ENCODE peak calls at places on chromosome 1, in ten cellular contexts. V is sigmoid colon, X is adrenal gland, O is heart left ventricle, Y is spleen, I is IMR-90, R is uterus, F is ovary, E is body of pancreas, S is suprapubic skin. D is an unnamed sample.
A peak's percentile ranks its signal among the peaks of the same experiment; 100 is the strongest.

GRCh38 chr1:185861630-185862029 is 127.4 kb downstream of the HMCN1 start:
- DNase-seq in V (no peak), X (no peak), O (no peak), Y (no peak), I (peak; percentile 59), R (no peak), F (no peak), E (no peak), S (no peak), D (no peak)

GRCh38 chr1:159066108-159066507 is 10.5 kb downstream of the AIM2 start:
- DNase-seq in V (no peak), X (no peak), O (no peak), Y (no peak), I (no peak), R (no peak), F (no peak), E (no peak), S (no peak), D (no peak)

GRCh38 chr1:51926171-51926812 is 47.8 kb upstream of the NRDC start:
- DNase-seq in V (no peak), X (no peak), O (no peak), Y (no peak), I (peak; percentile 59), R (no peak), F (no peak), E (no peak), S (no peak), D (no peak)

GRCh38 chr1:236122176-236122575 is 20.2 kb upstream of the GPR137B start:
- DNase-seq in V (no peak), X (no peak), O (no peak), Y (no peak), I (no peak), R (no peak), F (no peak), E (no peak), S (no peak), D (no peak)

GRCh38 chr1:27137022-27137542 is 17.8 kb downstream of the SLC9A1 start:
- DNase-seq in V (peak; percentile 76), X (peak; percentile 46), O (peak; percentile 68), Y (peak; percentile 96), I (no peak), R (no peak), F (no peak), E (no peak), S (no peak), D (peak; percentile 92)

GRCh38 chr1:248695451-248696132 is 7.0 kb downstream of the OR14I1 start:
- DNase-seq in V (no peak), X (no peak), O (no peak), Y (no peak), I (peak; percentile 5), R (no peak), F (no peak), E (no peak), S (no peak), D (no peak)

GRCh38 chr1:170663441-170664282 is at the start of gene PRRX1:
- DNase-seq in V (no peak), X (no peak), O (no peak), Y (no peak), I (peak; percentile 46), R (peak; percentile 70), F (peak; percentile 69), E (no peak), S (no peak), D (no peak)

GRCh38 chr1:24619376-24619775 is 23.7 kb upstream of the SRRM1 start:
- DNase-seq in V (no peak), X (no peak), O (no peak), Y (no peak), I (no peak), R (no peak), F (no peak), E (no peak), S (no peak), D (no peak)

GRCh38 chr1:113255728-113256347 is 134.5 kb upstream of the MAGI3 start:
- DNase-seq in V (no peak), X (no peak), O (no peak), Y (no peak), I (no peak), R (no peak), F (no peak), E (peak; percentile 44), S (no peak), D (no peak)

GRCh38 chr1:46615735-46616134 is 876 bp downstream of the MOB3C start:
- DNase-seq in V (peak; percentile 63), X (no peak), O (no peak), Y (no peak), I (no peak), R (no peak), F (no peak), E (no peak), S (no peak), D (peak; percentile 48)

GRCh38 chr1:191174298-191174697 is 696.6 kb upstream of the BRINP3 start:
- DNase-seq in V (no peak), X (no peak), O (no peak), Y (no peak), I (peak; percentile 3), R (no peak), F (no peak), E (no peak), S (no peak), D (no peak)

GRCh38 chr1:96400074-96400473 is 321.5 kb upstream of the PTBP2 start:
- DNase-seq in V (no peak), X (no peak), O (no peak), Y (no peak), I (no peak), R (no peak), F (no peak), E (no peak), S (no peak), D (no peak)

GRCh38 chr1:41388517-41388916 is 27.3 kb downstream of the FOXO6 start:
- DNase-seq in V (no peak), X (no peak), O (no peak), Y (no peak), I (no peak), R (no peak), F (no peak), E (no peak), S (no peak), D (no peak)

GRCh38 chr1:44650159-44650831 is 24.0 kb downstream of the TMEM53 start:
- DNase-seq in V (no peak), X (no peak), O (peak; percentile 54), Y (no peak), I (no peak), R (no peak), F (no peak), E (no peak), S (no peak), D (no peak)

GRCh38 chr1:162561616-162562451 is at the start of gene UAP1:
- DNase-seq in V (peak; percentile 81), X (no peak), O (peak; percentile 39), Y (no peak), I (no peak), R (no peak), F (no peak), E (no peak), S (peak; percentile 77), D (no peak)
- TF ChIP-seq POLR2A in V (peak; percentile 68), X (no peak), O (peak; percentile 93), Y (peak; percentile 79), I (peak; percentile 99), R (no peak), F (peak; percentile 77), E (peak; percentile 99), S (peak; percentile 88), D (peak; percentile 94)

GRCh38 chr1:6024376-6024775 is 21.3 kb upstream of the KCNAB2 start:
- DNase-seq in V (no peak), X (no peak), O (no peak), Y (no peak), I (no peak), R (no peak), F (no peak), E (no peak), S (no peak), D (no peak)

GRCh38 chr1:6025269-6026094 is 20.2 kb upstream of the KCNAB2 start:
- DNase-seq in V (no peak), X (no peak), O (no peak), Y (peak; percentile 84), I (peak; percentile 21), R (no peak), F (no peak), E (no peak), S (no peak), D (peak; percentile 57)

GRCh38 chr1:6028042-6028895 is 17.4 kb upstream of the KCNAB2 start:
- DNase-seq in V (no peak), X (peak; percentile 19), O (no peak), Y (peak; percentile 91), I (peak; percentile 11), R (no peak), F (no peak), E (no peak), S (no peak), D (peak; percentile 76)

GRCh38 chr1:6027591-6027990 is 18.1 kb upstream of the KCNAB2 start:
- DNase-seq in V (no peak), X (no peak), O (no peak), Y (no peak), I (no peak), R (no peak), F (no peak), E (no peak), S (no peak), D (peak; percentile 36)

DNA sequence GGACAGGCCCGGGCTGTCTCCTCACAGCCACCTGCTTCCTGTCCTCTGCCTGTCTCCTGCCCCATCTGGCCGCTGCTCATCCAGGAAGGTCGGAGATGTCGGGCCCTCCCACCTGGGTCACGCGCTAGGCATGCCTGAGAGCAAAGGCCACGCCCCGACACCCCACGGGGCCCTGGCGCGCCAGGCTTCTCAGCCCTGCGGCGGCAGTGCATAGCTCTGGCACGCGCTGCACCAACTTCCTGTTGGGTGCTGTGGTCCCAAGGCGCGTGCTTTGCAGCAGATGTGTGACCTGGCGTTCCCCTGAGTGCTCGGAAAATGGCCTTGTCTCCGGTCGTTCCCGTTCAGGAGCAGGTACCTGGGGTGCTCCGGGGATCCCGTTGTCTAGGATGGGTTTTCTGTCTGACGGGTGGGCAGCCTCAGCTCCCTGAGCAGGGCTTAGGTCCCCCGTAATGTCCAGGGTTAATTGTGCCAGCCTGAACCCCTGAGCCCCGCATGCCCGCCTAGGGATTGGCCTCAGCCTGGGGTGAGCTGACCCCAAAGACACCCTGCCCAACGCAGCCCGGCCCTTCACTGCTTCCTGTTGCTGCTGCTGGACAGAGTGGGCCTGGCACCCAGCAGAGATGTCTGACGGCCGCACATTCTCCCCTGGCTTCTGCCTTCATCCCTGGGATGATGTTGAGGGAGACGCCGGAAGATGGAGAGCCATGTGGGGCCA is 19.4 kb upstream of the KCNAB2 start:
- DNase-seq in V (peak; percentile 83), X (peak; percentile 57), O (peak; percentile 86), Y (peak; percentile 100), I (peak; percentile 30), R (peak; percentile 32), F (peak; percentile 47), E (peak; percentile 48), S (peak; percentile 86), D (peak; percentile 90)
- TF ChIP-seq POLR2A in V (no peak), X (no peak), O (peak; percentile 19), Y (no peak), I (no peak), R (no peak), F (no peak), E (peak; percentile 33), S (no peak), D (peak; percentile 65)

GRCh38 chr1:183472488-183473285 is at the start of gene SMG7:
- DNase-seq in V (no peak), X (no peak), O (peak; percentile 58), Y (peak; percentile 94), I (peak; percentile 12), R (no peak), F (no peak), E (no peak), S (peak; percentile 82), D (peak; percentile 71)
- TF ChIP-seq POLR2A in V (no peak), X (peak; percentile 38), O (no peak), Y (no peak), I (no peak), R (no peak), F (no peak), E (peak; percentile 29), S (no peak), D (no peak)

GRCh38 chr1:216600730-216601426 is 122.4 kb downstream of the ESRRG start:
- DNase-seq in V (peak; percentile 87), X (peak; percentile 87), O (peak; percentile 71), Y (peak; percentile 82), I (peak; percentile 78), R (peak; percentile 71), F (peak; percentile 78), E (peak; percentile 74), S (peak; percentile 75), D (peak; percentile 82)
- TF ChIP-seq POLR2A in V (no peak), X (peak; percentile 81), O (peak; percentile 49), Y (no peak), I (peak; percentile 53), R (no peak), F (peak; percentile 34), E (peak; percentile 79), S (no peak), D (peak; percentile 22)

D was measured in Peyer's patch.